ENCODE peak calls at places on chromosomes 6 and 20, in ten cellular contexts. N is fibroblast of lung, R is astrocyte of the cerebellum, X is AG09309, T is body of pancreas, U is AG10803, G is endodermal cell, Q is brain microvascular endothelial cell, I is ascending aorta, C is WERI-Rb-1. J is an unnamed sample.

GRCh38 chr20:32578840-32579239 is 6.3 kb downstream of the NOL4L start:
- DNase-seq in T (no peak), G (no peak), N (no peak), U (no peak), X (no peak), I (no peak), Q (no peak), R (no peak), C (no peak), J (no peak)

GRCh38 chr6:150534514-150534913 is 65.2 kb upstream of the PLEKHG1 start:
- DNase-seq in I (no peak), N (no peak), X (no peak), Q (no peak), G (no peak), U (no peak), C (no peak), T (no peak), R (no peak), J (no peak)

GRCh38 chr6:39402239-39402751 is 79.8 kb upstream of the KCNK16 start:
- DNase-seq in N (no peak), T (no peak), G (no peak), U (peak; percentile 94), C (no peak), Q (no peak), I (no peak), R (no peak), X (no peak), J (no peak)

GRCh38 chr20:53660078-53660909 is 66.7 kb upstream of the ZNF217 start:
- DNase-seq in X (no peak), N (no peak), T (no peak), R (no peak), C (no peak), U (peak; percentile 34), G (no peak), Q (no peak), I (no peak), J (peak; percentile 50)

GRCh38 chr6:35238843-35239289 is 20.7 kb upstream of the ZNF76 start:
- DNase-seq in N (no peak), X (no peak), U (no peak), Q (no peak), T (no peak), I (peak; percentile 42), G (peak; percentile 94), R (no peak), C (no peak), J (no peak)

GRCh38 chr20:63955281-63955845 is 853 bp downstream of the UCKL1 start:
- DNase-seq in G (peak; percentile 72), U (peak; percentile 31), R (no peak), T (peak; percentile 54), Q (no peak), C (no peak), N (peak; percentile 28), X (no peak), I (no peak), J (peak; percentile 31)

GRCh38 chr6:24927234-24927955 is 8.4 kb downstream of the RIPOR2 start:
- DNase-seq in G (no peak), X (no peak), R (no peak), C (no peak), Q (no peak), I (no peak), T (no peak), U (no peak), N (no peak), J (no peak)

GRCh38 chr20:11195899-11196558 is 522.2 kb upstream of the JAG1 start:
- DNase-seq in Q (peak; percentile 68), C (no peak), G (no peak), R (no peak), X (no peak), N (peak; percentile 70), I (no peak), T (no peak), U (peak; percentile 42), J (no peak)

GRCh38 chr6:159701413-159701999 is 8.5 kb upstream of the SOD2 start:
- DNase-seq in I (no peak), G (no peak), R (peak; percentile 59), N (peak; percentile 90), X (peak; percentile 84), T (no peak), Q (peak; percentile 37), U (peak; percentile 92), C (no peak), J (peak; percentile 95)

GRCh38 chr6:98579941-98580340 is 254.4 kb upstream of the POU3F2 start:
- DNase-seq in R (no peak), C (no peak), U (peak; percentile 40), X (no peak), I (no peak), T (no peak), N (peak; percentile 69), G (no peak), Q (no peak), J (no peak)

GRCh38 chr6:104940238-104940880 is 16.5 kb upstream of the LIN28B start:
- DNase-seq in C (peak; percentile 91), G (peak; percentile 94), T (no peak), X (no peak), I (no peak), N (no peak), R (no peak), U (no peak), Q (no peak), J (no peak)

DNA sequence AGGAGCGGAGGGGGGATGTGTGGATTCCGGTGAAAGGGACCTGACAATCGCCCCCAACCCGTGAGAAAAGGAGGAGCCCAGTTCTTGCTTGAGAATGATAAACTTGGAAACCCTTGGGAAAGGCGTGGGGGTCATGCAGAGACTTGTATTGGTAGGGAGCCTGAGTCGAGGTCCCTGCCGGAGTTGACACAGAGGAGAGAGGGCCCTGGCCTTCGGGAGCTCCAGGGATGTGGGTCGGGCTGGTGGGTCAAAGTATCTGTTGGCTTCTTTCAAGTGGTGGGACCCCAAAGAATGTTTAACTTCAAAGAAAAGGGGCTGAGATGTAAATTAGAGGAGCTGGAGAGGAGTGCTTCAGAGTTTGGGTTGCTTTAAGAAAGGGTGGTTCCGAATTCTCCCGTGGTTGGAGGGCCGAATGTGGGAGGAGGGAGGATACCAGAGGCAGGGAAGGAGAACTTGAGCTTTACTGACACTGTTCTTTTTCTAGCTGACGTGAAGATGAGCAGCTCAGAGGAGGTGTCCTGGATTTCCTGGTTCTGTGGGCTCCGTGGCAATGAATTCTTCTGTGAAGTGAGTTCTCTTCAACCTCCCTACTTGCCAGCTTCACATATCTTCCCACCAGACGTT is 569 bp downstream of the CSNK2B start:
- DNase-seq in X (no peak), T (no peak), U (no peak), C (no peak), Q (no peak), R (no peak), N (no peak), G (no peak), I (no peak), J (no peak)
- H3K4me3 ChIP-seq in X (peak overlapping the region; percentile 95), T (peak overlapping the region; percentile 96), U (peak overlapping the region; percentile 98), C (peak overlapping the region; percentile 79), Q (peak overlapping the region; percentile 77), R (peak overlapping the region; percentile 95), N (peak overlapping the region; percentile 94), G (peak overlapping the region; percentile 96), I (peak overlapping the region; percentile 97), J (peak overlapping the region; percentile 92)

GRCh38 chr6:43144879-43145278 is 26.2 kb upstream of the SRF start:
- DNase-seq in G (no peak), U (no peak), I (no peak), T (no peak), X (no peak), N (no peak), Q (no peak), R (no peak), C (no peak), J (no peak)
- TF ChIP-seq CTCF in G (no peak), U (no peak), I (no peak), T (no peak), X (no peak), N (no peak), Q (no peak), R (no peak), C (no peak), J (no peak)

GRCh38 chr6:2651536-2651935 is 99.2 kb downstream of the MYLK4 start:
- DNase-seq in T (no peak), Q (no peak), N (no peak), I (no peak), C (no peak), U (no peak), G (no peak), X (no peak), R (no peak), J (no peak)
- H3K4me3 ChIP-seq in T (no peak overlapping the region), Q (no peak overlapping the region), N (no peak overlapping the region), I (no peak overlapping the region), C (no peak overlapping the region), U (no peak overlapping the region), G (no peak overlapping the region), X (no peak overlapping the region), R (no peak overlapping the region), J (no peak overlapping the region)

GRCh38 chr20:59428441-59429205 is 128.2 kb downstream of the EDN3 start:
- DNase-seq in U (no peak), I (no peak), C (no peak), X (no peak), Q (no peak), G (peak; percentile 54), R (no peak), T (no peak), N (no peak), J (no peak)
- TF ChIP-seq CTCF in U (no peak), I (no peak), C (peak; percentile 16), X (peak; percentile 28), Q (no peak), G (peak; percentile 68), R (no peak), T (no peak), N (no peak), J (no peak)

DNA sequence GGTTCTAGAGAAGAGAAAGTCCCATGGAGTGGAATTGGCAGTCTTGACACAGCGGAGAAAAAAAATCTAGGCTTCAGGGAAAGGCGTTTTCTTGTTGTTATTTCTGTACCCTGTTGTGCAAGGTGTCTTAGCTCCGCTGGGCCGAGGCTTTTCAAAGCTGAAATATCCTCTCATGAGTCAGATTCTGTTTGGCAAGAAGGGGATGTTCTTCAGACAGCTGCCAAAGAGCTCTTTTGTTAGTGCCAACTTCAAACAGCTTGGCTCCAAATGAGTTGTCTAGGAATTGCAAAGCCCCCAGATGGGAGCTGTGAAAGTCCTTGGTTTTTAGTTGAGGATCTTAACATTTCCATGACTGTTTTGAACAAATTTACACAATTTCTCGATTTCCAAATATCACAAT is 45.6 kb downstream of the LRRN4 start:
- DNase-seq in Q (peak; percentile 77), N (peak; percentile 90), G (no peak), R (peak; percentile 86), X (peak; percentile 87), I (peak; percentile 15), C (no peak), T (peak; percentile 56), U (peak; percentile 97), J (peak; percentile 98)
- H3K4me3 ChIP-seq in Q (peak overlapping the region; percentile 6), N (peak overlapping the region; percentile 82), G (peak overlapping the region; percentile 98), R (peak overlapping the region; percentile 62), X (no peak overlapping the region), I (peak overlapping the region; percentile 99), C (no peak overlapping the region), T (no peak overlapping the region), U (peak overlapping the region; percentile 84), J (peak overlapping the region; percentile 76)

GRCh38 chr20:13947719-13948118 is 42.7 kb downstream of the SEL1L2 start:
- DNase-seq in X (no peak), T (no peak), N (no peak), U (no peak), R (no peak), C (no peak), Q (no peak), G (no peak), I (no peak), J (no peak)

DNA sequence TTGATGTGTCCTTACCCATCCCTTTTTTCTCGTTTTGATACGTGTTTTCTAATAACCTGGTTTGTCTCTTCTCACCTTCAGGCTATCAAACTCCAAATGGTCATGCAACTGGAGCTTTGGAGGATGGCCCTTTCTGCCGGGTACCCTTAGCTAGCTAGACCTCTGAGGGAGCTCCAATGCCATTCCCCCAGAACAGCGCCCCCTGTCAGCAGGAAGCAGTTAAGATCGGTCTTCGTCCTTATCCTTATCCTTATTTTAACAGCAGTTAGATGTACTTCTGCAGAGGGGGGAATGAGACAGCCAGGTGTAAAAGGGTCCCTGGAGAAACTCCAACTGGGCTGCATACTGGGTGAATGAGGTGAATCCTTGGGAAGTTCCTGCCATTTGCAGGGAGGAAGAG is 37.2 kb downstream of the SEL1L2 start:
- DNase-seq in G (peak; percentile 79), R (no peak), Q (no peak), T (no peak), C (no peak), X (no peak), I (no peak), N (no peak), U (no peak), J (no peak)
- TF ChIP-seq CTCF in G (peak; percentile 74), R (no peak), Q (no peak), T (no peak), C (peak; percentile 42), X (no peak), I (no peak), N (no peak), U (peak; percentile 15), J (no peak)

J was measured in cardiac fibroblast.